ENCODE peak calls at places on chromosome 21, in six cellular contexts. One of them, this sample, is unnamed.

GRCh38 chr21:32702702-32703101 is 25.1 kb downstream of the SYNJ1 start:
- DNase-seq in IMR-90: peak
- DNase-seq in psoas muscle: no peak
- DNase-seq in cardiac muscle cell: no peak
- DNase-seq in upper lobe of right lung: no peak
- DNase-seq in cardiac fibroblast: peak
- DNase-seq in this sample: no peak

GRCh38 chr21:45641480-45642035 is 2.0 kb upstream of the PCBP3 start:
- DNase-seq in IMR-90: no peak
- DNase-seq in psoas muscle: no peak
- DNase-seq in cardiac muscle cell: no peak
- DNase-seq in upper lobe of right lung: no peak
- DNase-seq in cardiac fibroblast: no peak
- DNase-seq in this sample: no peak

GRCh38 chr21:45220106-45220505 is 67.6 kb downstream of the POFUT2 start:
- DNase-seq in IMR-90: peak
- DNase-seq in psoas muscle: peak
- DNase-seq in cardiac muscle cell: no peak
- DNase-seq in upper lobe of right lung: peak
- DNase-seq in cardiac fibroblast: peak
- DNase-seq in this sample: no peak

GRCh38 chr21:28345934-28346333 is 646.7 kb downstream of the LTN1 start:
- DNase-seq in IMR-90: no peak
- DNase-seq in psoas muscle: no peak
- DNase-seq in cardiac muscle cell: no peak
- DNase-seq in upper lobe of right lung: no peak
- DNase-seq in cardiac fibroblast: no peak
- DNase-seq in this sample: no peak

GRCh38 chr21:23543334-23543733 is 2063.9 kb downstream of the MRPL39 start:
- DNase-seq in IMR-90: no peak
- DNase-seq in psoas muscle: no peak
- DNase-seq in cardiac muscle cell: no peak
- DNase-seq in upper lobe of right lung: no peak
- DNase-seq in cardiac fibroblast: no peak
- DNase-seq in this sample: no peak

GRCh38 chr21:27248791-27249190 is 281.9 kb upstream of the ADAMTS5 start:
- DNase-seq in IMR-90: peak
- DNase-seq in psoas muscle: no peak
- DNase-seq in cardiac muscle cell: no peak
- DNase-seq in upper lobe of right lung: no peak
- DNase-seq in cardiac fibroblast: no peak
- DNase-seq in this sample: no peak

GRCh38 chr21:31873275-31873695 is 465 bp downstream of the HUNK start:
- DNase-seq in IMR-90: no peak
- DNase-seq in psoas muscle: no peak
- DNase-seq in cardiac muscle cell: peak
- DNase-seq in upper lobe of right lung: peak
- DNase-seq in cardiac fibroblast: no peak
- DNase-seq in this sample: peak

GRCh38 chr21:34270406-34270805 is 93.4 kb upstream of the KCNE2 start:
- DNase-seq in IMR-90: no peak
- DNase-seq in psoas muscle: no peak
- DNase-seq in cardiac muscle cell: no peak
- DNase-seq in upper lobe of right lung: no peak
- DNase-seq in cardiac fibroblast: no peak
- DNase-seq in this sample: no peak

GRCh38 chr21:45322960-45323461 is 35.3 kb upstream of the POFUT2 start:
- DNase-seq in IMR-90: no peak
- DNase-seq in psoas muscle: peak
- DNase-seq in cardiac muscle cell: no peak
- DNase-seq in upper lobe of right lung: peak
- DNase-seq in cardiac fibroblast: no peak
- DNase-seq in this sample: no peak

GRCh38 chr21:30962013-30962412 is 76.3 kb downstream of the KRTAP19-8 start:
- DNase-seq in IMR-90: no peak
- DNase-seq in psoas muscle: no peak
- DNase-seq in cardiac muscle cell: no peak
- DNase-seq in upper lobe of right lung: no peak
- DNase-seq in cardiac fibroblast: no peak
- DNase-seq in this sample: no peak

GRCh38 chr21:42553435-42553834 is 39.8 kb downstream of the SLC37A1 start:
- DNase-seq in IMR-90: no peak
- DNase-seq in psoas muscle: no peak
- DNase-seq in cardiac muscle cell: no peak
- DNase-seq in upper lobe of right lung: peak
- DNase-seq in cardiac fibroblast: no peak
- DNase-seq in this sample: no peak
- TF ChIP-seq CTCF in IMR-90: no peak
- TF ChIP-seq CTCF in psoas muscle: no peak
- TF ChIP-seq CTCF in cardiac muscle cell: peak
- TF ChIP-seq CTCF in upper lobe of right lung: no peak
- TF ChIP-seq CTCF in cardiac fibroblast: no peak
- TF ChIP-seq CTCF in this sample: no peak

DNA sequence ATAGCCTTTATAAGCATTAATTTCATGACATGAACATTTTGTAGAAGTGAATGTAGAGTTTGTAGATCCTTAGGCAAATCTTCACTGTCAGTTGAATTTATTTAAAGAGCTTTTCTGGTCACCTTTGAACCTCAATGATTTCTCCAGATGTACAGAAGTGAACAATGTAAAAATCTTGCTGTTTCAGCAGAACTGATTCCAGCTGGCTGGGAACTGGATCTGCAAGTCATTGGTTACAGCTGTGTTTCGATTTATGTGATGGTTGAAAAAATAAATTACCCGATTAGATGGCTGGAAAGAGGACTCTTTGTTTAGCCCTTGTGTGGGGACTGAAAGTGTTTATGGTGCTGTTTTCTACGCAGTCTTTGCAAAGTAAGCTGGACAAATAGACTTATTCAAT is 849.8 kb downstream of the USP25 start:
- DNase-seq in IMR-90: peak
- DNase-seq in psoas muscle: no peak
- DNase-seq in cardiac muscle cell: no peak
- DNase-seq in upper lobe of right lung: no peak
- DNase-seq in cardiac fibroblast: peak
- DNase-seq in this sample: no peak
- TF ChIP-seq CTCF in IMR-90: no peak
- TF ChIP-seq CTCF in psoas muscle: no peak
- TF ChIP-seq CTCF in cardiac muscle cell: no peak
- TF ChIP-seq CTCF in upper lobe of right lung: no peak
- TF ChIP-seq CTCF in cardiac fibroblast: no peak
- TF ChIP-seq CTCF in this sample: no peak

GRCh38 chr21:42319851-42320602 is 4.8 kb upstream of the TFF3 start:
- DNase-seq in IMR-90: no peak
- DNase-seq in psoas muscle: no peak
- DNase-seq in cardiac muscle cell: no peak
- DNase-seq in upper lobe of right lung: no peak
- DNase-seq in cardiac fibroblast: no peak
- DNase-seq in this sample: no peak
- TF ChIP-seq CTCF in IMR-90: no peak
- TF ChIP-seq CTCF in psoas muscle: no peak
- TF ChIP-seq CTCF in cardiac muscle cell: no peak
- TF ChIP-seq CTCF in upper lobe of right lung: no peak
- TF ChIP-seq CTCF in cardiac fibroblast: no peak
- TF ChIP-seq CTCF in this sample: no peak

DNA sequence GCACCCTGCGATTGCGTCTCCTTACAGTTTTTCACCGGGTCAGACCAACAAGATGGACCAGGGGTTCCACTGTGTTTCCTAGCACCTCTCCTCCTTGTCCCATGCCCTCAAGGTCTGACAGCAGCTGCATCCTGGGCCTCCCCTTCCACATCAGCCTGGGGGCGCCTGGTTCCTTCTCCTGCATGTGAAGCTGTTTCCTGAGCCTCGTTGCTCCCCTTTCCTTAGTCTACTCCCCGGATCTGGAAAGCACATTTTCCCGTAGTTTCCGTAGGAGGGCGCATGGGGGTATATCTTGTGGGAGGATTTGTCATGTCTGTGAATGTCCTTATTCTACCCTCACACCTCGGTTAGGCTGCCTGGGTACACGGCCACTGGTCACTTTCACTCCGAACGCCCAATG is 6.1 kb downstream of the PRDM15 start:
- DNase-seq in IMR-90: no peak
- DNase-seq in psoas muscle: no peak
- DNase-seq in cardiac muscle cell: no peak
- DNase-seq in upper lobe of right lung: no peak
- DNase-seq in cardiac fibroblast: no peak
- DNase-seq in this sample: no peak
- TF ChIP-seq CTCF in IMR-90: no peak
- TF ChIP-seq CTCF in psoas muscle: no peak
- TF ChIP-seq CTCF in cardiac muscle cell: no peak
- TF ChIP-seq CTCF in upper lobe of right lung: no peak
- TF ChIP-seq CTCF in cardiac fibroblast: no peak
- TF ChIP-seq CTCF in this sample: no peak

GRCh38 chr21:15932681-15933200 is 203.0 kb downstream of the USP25 start:
- DNase-seq in IMR-90: no peak
- DNase-seq in psoas muscle: no peak
- DNase-seq in cardiac muscle cell: no peak
- DNase-seq in upper lobe of right lung: no peak
- DNase-seq in cardiac fibroblast: no peak
- DNase-seq in this sample: no peak
- TF ChIP-seq CTCF in IMR-90: no peak
- TF ChIP-seq CTCF in psoas muscle: no peak
- TF ChIP-seq CTCF in cardiac muscle cell: no peak
- TF ChIP-seq CTCF in upper lobe of right lung: no peak
- TF ChIP-seq CTCF in cardiac fibroblast: no peak
- TF ChIP-seq CTCF in this sample: no peak

GRCh38 chr21:39754811-39755210 is 9.8 kb downstream of the IGSF5 start:
- DNase-seq in IMR-90: no peak
- DNase-seq in psoas muscle: no peak
- DNase-seq in cardiac muscle cell: no peak
- DNase-seq in upper lobe of right lung: no peak
- DNase-seq in cardiac fibroblast: no peak
- DNase-seq in this sample: no peak
- TF ChIP-seq CTCF in IMR-90: no peak
- TF ChIP-seq CTCF in psoas muscle: no peak
- TF ChIP-seq CTCF in cardiac muscle cell: no peak
- TF ChIP-seq CTCF in upper lobe of right lung: no peak
- TF ChIP-seq CTCF in cardiac fibroblast: no peak
- TF ChIP-seq CTCF in this sample: no peak

GRCh38 chr21:22120616-22121266 is 1122.5 kb downstream of the NCAM2 start:
- DNase-seq in IMR-90: no peak
- DNase-seq in psoas muscle: no peak
- DNase-seq in cardiac muscle cell: no peak
- DNase-seq in upper lobe of right lung: peak
- DNase-seq in cardiac fibroblast: peak
- DNase-seq in this sample: no peak
- TF ChIP-seq CTCF in IMR-90: peak
- TF ChIP-seq CTCF in psoas muscle: no peak
- TF ChIP-seq CTCF in cardiac muscle cell: peak
- TF ChIP-seq CTCF in upper lobe of right lung: no peak
- TF ChIP-seq CTCF in cardiac fibroblast: peak
- TF ChIP-seq CTCF in this sample: peak

GRCh38 chr21:42861311-42862122 is 17.8 kb downstream of the WDR4 start:
- DNase-seq in IMR-90: no peak
- DNase-seq in psoas muscle: no peak
- DNase-seq in cardiac muscle cell: no peak
- DNase-seq in upper lobe of right lung: no peak
- DNase-seq in cardiac fibroblast: no peak
- DNase-seq in this sample: no peak
- TF ChIP-seq CTCF in IMR-90: no peak
- TF ChIP-seq CTCF in psoas muscle: no peak
- TF ChIP-seq CTCF in cardiac muscle cell: no peak
- TF ChIP-seq CTCF in upper lobe of right lung: no peak
- TF ChIP-seq CTCF in cardiac fibroblast: no peak
- TF ChIP-seq CTCF in this sample: no peak

DNA sequence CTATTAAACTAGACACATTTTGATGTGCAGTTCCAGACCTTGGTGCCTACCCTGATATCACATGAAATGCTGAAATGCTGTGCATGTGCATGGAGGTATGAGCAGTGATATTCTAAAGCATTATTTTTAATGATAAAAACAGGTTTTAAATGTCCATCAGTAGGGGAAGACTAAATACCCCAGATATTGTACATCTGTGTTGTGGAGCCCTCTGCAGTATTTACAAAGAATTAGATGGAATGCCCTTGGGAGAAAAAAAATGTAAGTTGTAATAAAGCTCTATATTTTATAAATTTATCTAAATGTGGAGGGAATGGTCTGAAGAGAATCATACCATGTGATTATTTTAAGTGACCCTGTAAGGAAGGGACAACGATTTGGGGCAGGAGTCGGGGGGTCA is 39.1 kb upstream of the IGSF5 start:
- DNase-seq in IMR-90: peak
- DNase-seq in psoas muscle: no peak
- DNase-seq in cardiac muscle cell: no peak
- DNase-seq in upper lobe of right lung: no peak
- DNase-seq in cardiac fibroblast: no peak
- DNase-seq in this sample: no peak
- TF ChIP-seq CTCF in IMR-90: peak
- TF ChIP-seq CTCF in psoas muscle: no peak
- TF ChIP-seq CTCF in cardiac muscle cell: no peak
- TF ChIP-seq CTCF in upper lobe of right lung: no peak
- TF ChIP-seq CTCF in cardiac fibroblast: no peak
- TF ChIP-seq CTCF in this sample: no peak